ENCODE peak calls at places on chromosomes 7 and 10, in nine cellular contexts. R is CD8-positive, alpha-beta T cell; C is hepatocyte; D is IMR-90; Y is GM10248; T is brain microvascular endothelial cell; W is H9; U is RWPE1; A is cardiac fibroblast. F is an unnamed sample.

GRCh38 chr10:86723009-86723408 is 33.4 kb upstream of the BMPR1A start:
- DNase-seq in R (no peak), C (no peak), D (no peak), Y (no peak), T (no peak), W (no peak), U (no peak), A (no peak), F (no peak)

GRCh38 chr10:125127986-125128385 is 32.4 kb downstream of the CTBP2 start:
- DNase-seq in R (no peak), C (no peak), D (no peak), Y (no peak), T (no peak), W (no peak), U (no peak), A (no peak), F (no peak)

GRCh38 chr10:69744971-69745370 is 56.7 kb upstream of the COL13A1 start:
- DNase-seq in R (no peak), C (no peak), D (no peak), Y (no peak), T (no peak), W (no peak), U (peak), A (no peak), F (no peak)

GRCh38 chr10:13458107-13458761 is 70.6 kb downstream of the BEND7 start:
- DNase-seq in R (no peak), C (no peak), D (peak), Y (no peak), T (no peak), W (no peak), U (no peak), A (no peak), F (no peak)

GRCh38 chr10:17229717-17229966 is 1.6 kb downstream of the VIM start:
- DNase-seq in R (no peak), C (no peak), D (no peak), Y (no peak), T (peak), W (peak), U (peak), A (no peak), F (no peak)

GRCh38 chr7:126227643-126228042 is 1025.1 kb downstream of the GRM8 start:
- DNase-seq in R (no peak), C (no peak), D (no peak), Y (no peak), T (no peak), W (no peak), U (no peak), A (no peak), F (no peak)

GRCh38 chr10:74255214-74255613 is 104.2 kb downstream of the ADK start:
- DNase-seq in R (no peak), C (no peak), D (no peak), Y (no peak), T (no peak), W (no peak), U (no peak), A (no peak), F (no peak)

GRCh38 chr7:141700291-141700847 is 1.6 kb downstream of the DENND11 start:
- DNase-seq in R (no peak), C (no peak), D (no peak), Y (no peak), T (no peak), W (no peak), U (no peak), A (no peak), F (no peak)

GRCh38 chr10:63765126-63765525 is 243.9 kb downstream of the REEP3 start:
- DNase-seq in R (no peak), C (no peak), D (peak), Y (no peak), T (no peak), W (no peak), U (peak), A (no peak), F (peak)

GRCh38 chr10:129522041-129522585 is 55.1 kb downstream of the MGMT start:
- DNase-seq in R (no peak), C (no peak), D (no peak), Y (no peak), T (no peak), W (peak), U (no peak), A (no peak), F (no peak)

GRCh38 chr10:93287775-93288174 is 194.4 kb downstream of the MYOF start:
- DNase-seq in R (no peak), C (no peak), D (no peak), Y (no peak), T (no peak), W (peak), U (no peak), A (no peak), F (no peak)

GRCh38 chr7:142519077-142519789 is 230.0 kb upstream of the PRSS1 start:
- DNase-seq in R (no peak), C (no peak), D (peak), Y (no peak), T (no peak), W (no peak), U (no peak), A (peak), F (no peak)

GRCh38 chr10:73772280-73773151 is 9.3 kb upstream of the CHCHD1 start:
- DNase-seq in R (peak), C (peak), D (peak), Y (peak), T (peak), W (peak), U (peak), A (peak), F (peak)

GRCh38 chr7:47492720-47493119 is 89.2 kb downstream of the TNS3 start:
- DNase-seq in R (no peak), C (no peak), D (no peak), Y (no peak), T (no peak), W (no peak), U (no peak), A (no peak), F (no peak)

GRCh38 chr10:87850742-87851205 is 12.6 kb downstream of the KLLN start:
- DNase-seq in R (peak), C (peak), D (peak), Y (peak), T (peak), W (peak), U (peak), A (peak), F (peak)

GRCh38 chr7:155470686-155471638 is 13.0 kb downstream of the EN2 start:
- DNase-seq in R (no peak), C (no peak), D (no peak), Y (no peak), T (no peak), W (peak), U (no peak), A (no peak), F (no peak)

GRCh38 chr10:7085913-7086589 is 324.8 kb downstream of the SFMBT2 start:
- DNase-seq in R (no peak), C (peak), D (peak), Y (no peak), T (peak), W (peak), U (no peak), A (peak), F (peak)

GRCh38 chr10:76902949-76903348 is 734.7 kb downstream of the KCNMA1 start:
- DNase-seq in R (no peak), C (peak), D (no peak), Y (no peak), T (no peak), W (peak), U (peak), A (peak), F (no peak)

GRCh38 chr7:143289421-143289820 is 1.3 kb downstream of the CASP2 start:
- DNase-seq in R (no peak), C (no peak), D (peak), Y (no peak), T (no peak), W (no peak), U (no peak), A (no peak), F (peak)

GRCh38 chr10:126212653-126213052 is 175.6 kb downstream of the ADAM12 start:
- DNase-seq in R (no peak), C (no peak), D (peak), Y (no peak), T (no peak), W (no peak), U (no peak), A (no peak), F (no peak)

GRCh38 chr10:1508096-1508495 is 229.2 kb downstream of the ADARB2 start:
- DNase-seq in R (no peak), C (no peak), D (no peak), Y (no peak), T (no peak), W (no peak), U (no peak), A (no peak), F (no peak)

GRCh38 chr10:25651534-25651933 is 282.5 kb upstream of the MYO3A start:
- DNase-seq in R (no peak), C (no peak), D (no peak), Y (no peak), T (no peak), W (no peak), U (no peak), A (no peak), F (no peak)

GRCh38 chr7:29315302-29316270 is 121.0 kb downstream of the CHN2 start:
- DNase-seq in R (no peak), C (no peak), D (no peak), Y (no peak), T (no peak), W (no peak), U (no peak), A (no peak), F (no peak)

GRCh38 chr7:128841961-128842673 is 11.9 kb downstream of the FLNC start:
- DNase-seq in R (peak), C (no peak), D (peak), Y (peak), T (peak), W (peak), U (no peak), A (peak), F (no peak)

GRCh38 chr7:158760936-158761335 is 56.3 kb upstream of the NCAPG2 start:
- DNase-seq in R (no peak), C (no peak), D (no peak), Y (no peak), T (no peak), W (no peak), U (no peak), A (no peak), F (no peak)
- TF ChIP-seq CTCF in R (peak), C (peak), D (peak), Y (no peak), T (peak), W (peak), U (no peak), A (peak), F (peak)

GRCh38 chr10:35027567-35027966 is 62.6 kb downstream of the CUL2 start:
- DNase-seq in R (no peak), C (no peak), D (peak), Y (no peak), T (no peak), W (no peak), U (no peak), A (peak), F (peak)
- TF ChIP-seq CTCF in R (no peak), C (peak), D (peak), Y (peak), T (peak), W (peak), U (peak), A (peak), F (peak)

DNA sequence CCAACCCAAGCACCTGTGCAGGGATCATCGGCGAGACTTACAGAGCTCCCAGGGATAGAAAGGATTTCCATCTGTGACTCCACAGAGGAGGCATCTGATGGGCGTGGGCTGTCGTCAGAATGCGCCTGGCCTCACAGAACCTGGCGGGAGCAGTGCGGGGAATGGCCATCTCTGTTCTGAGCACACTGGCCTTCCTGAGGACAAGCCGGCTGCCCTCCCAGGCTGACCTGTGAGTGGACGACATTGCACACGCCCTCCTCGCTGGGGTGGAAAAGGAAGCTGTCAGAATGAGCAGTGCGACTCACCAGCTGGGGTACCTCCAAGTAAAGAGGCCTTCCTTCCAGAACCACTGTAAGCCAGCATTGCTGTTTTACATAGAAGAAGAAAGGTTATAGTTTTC is 234.6 kb upstream of the PITRM1 start:
- DNase-seq in R (no peak), C (no peak), D (peak), Y (no peak), T (no peak), W (no peak), U (no peak), A (peak), F (no peak)
- TF ChIP-seq CTCF in R (no peak), C (no peak), D (no peak), Y (no peak), T (no peak), W (no peak), U (no peak), A (no peak), F (no peak)

DNA sequence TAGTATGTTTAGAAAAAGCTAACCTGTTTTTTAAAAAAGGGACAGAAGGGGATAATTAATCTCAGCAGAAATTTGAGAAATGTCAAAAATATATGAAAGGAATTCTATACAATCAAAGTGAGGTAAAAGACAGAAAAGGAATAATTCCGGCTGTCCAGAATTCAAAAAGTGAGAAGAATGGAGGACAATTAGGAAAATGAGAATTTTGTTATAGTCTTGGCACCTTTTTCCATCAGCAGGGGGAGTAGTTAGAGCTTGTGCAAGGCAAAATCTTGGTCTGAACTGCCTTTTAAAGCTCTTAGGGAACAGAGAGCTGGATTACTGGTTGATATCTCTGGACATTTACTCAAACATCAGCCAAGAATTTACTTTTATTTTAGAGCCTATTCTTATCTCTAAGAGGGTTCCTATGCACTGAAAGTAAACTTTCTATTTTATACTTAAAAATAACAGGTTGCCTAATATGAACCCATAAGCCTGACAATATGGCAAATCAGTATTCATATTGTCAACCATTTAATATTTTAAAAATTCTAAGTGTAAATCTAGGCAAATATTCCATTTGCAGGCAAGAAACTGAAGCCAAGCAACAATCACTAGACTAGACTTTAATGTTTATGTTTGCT is 185.6 kb downstream of the ANK3 start:
- DNase-seq in R (no peak), C (peak), D (peak), Y (no peak), T (peak), W (no peak), U (peak), A (peak), F (peak)
- TF ChIP-seq CTCF in R (peak), C (peak), D (peak), Y (peak), T (peak), W (peak), U (peak), A (peak), F (peak)